ENCODE peak calls at places on chromosomes 16 and 17, in five cellular contexts. One of them, this sample, is unnamed.

GRCh38 chr16:72895951-72896350 is 152.0 kb downstream of the ZFHX3 start:
- DNase-seq in IMR-90: no peak
- DNase-seq in A549: no peak
- DNase-seq in K562: no peak
- DNase-seq in HepG2: no peak
- DNase-seq in this sample: no peak

GRCh38 chr17:57949649-57950048 is 5.6 kb downstream of the CUEDC1 start:
- DNase-seq in IMR-90: no peak
- DNase-seq in A549: peak; percentile 53
- DNase-seq in K562: no peak
- DNase-seq in HepG2: no peak
- DNase-seq in this sample: no peak

GRCh38 chr16:64962786-64963185 is 159.1 kb downstream of the CDH11 start:
- DNase-seq in IMR-90: no peak
- DNase-seq in A549: no peak
- DNase-seq in K562: no peak
- DNase-seq in HepG2: no peak
- DNase-seq in this sample: no peak

GRCh38 chr16:50284131-50284911 is 18.0 kb downstream of the ADCY7 start:
- DNase-seq in IMR-90: no peak
- DNase-seq in A549: no peak
- DNase-seq in K562: no peak
- DNase-seq in HepG2: peak; percentile 46
- DNase-seq in this sample: no peak

GRCh38 chr17:55245986-55246385 is 18.8 kb upstream of the HLF start:
- DNase-seq in IMR-90: no peak
- DNase-seq in A549: no peak
- DNase-seq in K562: no peak
- DNase-seq in HepG2: no peak
- DNase-seq in this sample: no peak

GRCh38 chr17:2111691-2112090 is 56.8 kb downstream of the HIC1 start:
- DNase-seq in IMR-90: peak; percentile 97
- DNase-seq in A549: no peak
- DNase-seq in K562: no peak
- DNase-seq in HepG2: no peak
- DNase-seq in this sample: no peak

GRCh38 chr16:67537636-67538591 is 9.3 kb downstream of the RIPOR1 start:
- DNase-seq in IMR-90: no peak
- DNase-seq in A549: no peak
- DNase-seq in K562: no peak
- DNase-seq in HepG2: no peak
- DNase-seq in this sample: no peak

GRCh38 chr17:78805301-78805700 is 23.2 kb upstream of the CYTH1 start:
- DNase-seq in IMR-90: no peak
- DNase-seq in A549: no peak
- DNase-seq in K562: no peak
- DNase-seq in HepG2: no peak
- DNase-seq in this sample: no peak

GRCh38 chr16:4574919-4575705 is 19.0 kb downstream of the C16orf96 start:
- DNase-seq in IMR-90: no peak
- DNase-seq in A549: no peak
- DNase-seq in K562: no peak
- DNase-seq in HepG2: no peak
- DNase-seq in this sample: peak; percentile 53

GRCh38 chr16:50121721-50122445 is 31.2 kb upstream of the TENT4B start:
- DNase-seq in IMR-90: no peak
- DNase-seq in A549: no peak
- DNase-seq in K562: no peak
- DNase-seq in HepG2: no peak
- DNase-seq in this sample: no peak

GRCh38 chr17:76673729-76674128 is 30.2 kb upstream of the ST6GALNAC1 start:
- DNase-seq in IMR-90: no peak
- DNase-seq in A549: no peak
- DNase-seq in K562: no peak
- DNase-seq in HepG2: no peak
- DNase-seq in this sample: no peak

GRCh38 chr17:78804777-78805176 is 22.7 kb upstream of the CYTH1 start:
- DNase-seq in IMR-90: no peak
- DNase-seq in A549: no peak
- DNase-seq in K562: no peak
- DNase-seq in HepG2: no peak
- DNase-seq in this sample: no peak

GRCh38 chr17:7557825-7558543 is 566 bp upstream of the TNFSF13 start:
- DNase-seq in IMR-90: peak; percentile 49
- DNase-seq in A549: peak; percentile 50
- DNase-seq in K562: no peak
- DNase-seq in HepG2: peak; percentile 52
- DNase-seq in this sample: no peak

GRCh38 chr17:40590742-40591141 is 25.5 kb upstream of the CCR7 start:
- DNase-seq in IMR-90: no peak
- DNase-seq in A549: no peak
- DNase-seq in K562: no peak
- DNase-seq in HepG2: no peak
- DNase-seq in this sample: no peak

GRCh38 chr16:30953111-30953510 is 4.2 kb downstream of the ORAI3 start:
- DNase-seq in IMR-90: no peak
- DNase-seq in A549: no peak
- DNase-seq in K562: no peak
- DNase-seq in HepG2: no peak
- DNase-seq in this sample: no peak

GRCh38 chr17:77132411-77133086 is 8.2 kb upstream of the SEC14L1 start:
- DNase-seq in IMR-90: no peak
- DNase-seq in A549: no peak
- DNase-seq in K562: no peak
- DNase-seq in HepG2: no peak
- DNase-seq in this sample: no peak

GRCh38 chr17:41919840-41920579 is 1.3 kb upstream of the ACLY start:
- DNase-seq in IMR-90: peak; percentile 33
- DNase-seq in A549: peak; percentile 49
- DNase-seq in K562: no peak
- DNase-seq in HepG2: no peak
- DNase-seq in this sample: no peak

GRCh38 chr17:46003907-46004748 is 5.1 kb downstream of the STH start:
- DNase-seq in IMR-90: peak; percentile 5
- DNase-seq in A549: no peak
- DNase-seq in K562: no peak
- DNase-seq in HepG2: peak; percentile 90
- DNase-seq in this sample: no peak

GRCh38 chr17:38727661-38728220 is 2.4 kb upstream of the CISD3 start:
- DNase-seq in IMR-90: no peak
- DNase-seq in A549: no peak
- DNase-seq in K562: no peak
- DNase-seq in HepG2: no peak
- DNase-seq in this sample: no peak

GRCh38 chr16:14502932-14503741 is 126.9 kb downstream of the PARN start:
- DNase-seq in IMR-90: peak; percentile 76
- DNase-seq in A549: no peak
- DNase-seq in K562: peak; percentile 35
- DNase-seq in HepG2: no peak
- DNase-seq in this sample: no peak

GRCh38 chr17:2063306-2064146 is 8.6 kb downstream of the HIC1 start:
- DNase-seq in IMR-90: peak; percentile 72
- DNase-seq in A549: no peak
- DNase-seq in K562: no peak
- DNase-seq in HepG2: no peak
- DNase-seq in this sample: no peak

GRCh38 chr16:66378739-66379570 is 12.5 kb downstream of the CDH5 start:
- DNase-seq in IMR-90: no peak
- DNase-seq in A549: peak; percentile 19
- DNase-seq in K562: no peak
- DNase-seq in HepG2: no peak
- DNase-seq in this sample: no peak

GRCh38 chr17:50817142-50817751 is 18.1 kb upstream of the WFIKKN2 start:
- DNase-seq in IMR-90: no peak
- DNase-seq in A549: peak; percentile 43
- DNase-seq in K562: peak; percentile 77
- DNase-seq in HepG2: no peak
- DNase-seq in this sample: peak; percentile 82

GRCh38 chr16:31460582-31461002 is 1.3 kb downstream of the ARMC5 start:
- DNase-seq in IMR-90: peak; percentile 73
- DNase-seq in A549: peak; percentile 67
- DNase-seq in K562: no peak
- DNase-seq in HepG2: peak; percentile 54
- DNase-seq in this sample: no peak

GRCh38 chr17:49552070-49552751 is 23.5 kb upstream of the NXPH3 start:
- DNase-seq in IMR-90: peak; percentile 28
- DNase-seq in A549: no peak
- DNase-seq in K562: peak; percentile 8
- DNase-seq in HepG2: no peak
- DNase-seq in this sample: no peak

GRCh38 chr16:88086571-88087516 is 135.6 kb downstream of the BANP start:
- DNase-seq in IMR-90: no peak
- DNase-seq in A549: no peak
- DNase-seq in K562: no peak
- DNase-seq in HepG2: no peak
- DNase-seq in this sample: no peak

GRCh38 chr17:15978606-15979005 is 20.9 kb downstream of the ZSWIM7 start:
- DNase-seq in IMR-90: no peak
- DNase-seq in A549: no peak
- DNase-seq in K562: no peak
- DNase-seq in HepG2: no peak
- DNase-seq in this sample: no peak

GRCh38 chr16:75763250-75763649 is 37.0 kb upstream of the CPHXL start:
- DNase-seq in IMR-90: no peak
- DNase-seq in A549: no peak
- DNase-seq in K562: no peak
- DNase-seq in HepG2: no peak
- DNase-seq in this sample: no peak

GRCh38 chr16:12775689-12776236 is 27.9 kb downstream of the CPPED1 start:
- DNase-seq in IMR-90: no peak
- DNase-seq in A549: no peak
- DNase-seq in K562: no peak
- DNase-seq in HepG2: no peak
- DNase-seq in this sample: no peak

GRCh38 chr16:31873556-31874353 is at the start of gene ZNF267:
- DNase-seq in IMR-90: peak; percentile 86
- DNase-seq in A549: peak; percentile 88
- DNase-seq in K562: peak; percentile 98
- DNase-seq in HepG2: peak; percentile 94
- DNase-seq in this sample: peak; percentile 63

GRCh38 chr16:4411684-4412083 is 4.7 kb downstream of the CORO7 start:
- DNase-seq in IMR-90: peak; percentile 39
- DNase-seq in A549: no peak
- DNase-seq in K562: no peak
- DNase-seq in HepG2: no peak
- DNase-seq in this sample: no peak

GRCh38 chr16:58336332-58337089 is 41.7 kb upstream of the PRSS54 start:
- DNase-seq in IMR-90: peak; percentile 61
- DNase-seq in A549: peak; percentile 77
- DNase-seq in K562: peak; percentile 76
- DNase-seq in HepG2: peak; percentile 78
- DNase-seq in this sample: peak; percentile 79

GRCh38 chr17:55444471-55445441 is 23.1 kb upstream of the MMD start:
- DNase-seq in IMR-90: peak; percentile 53
- DNase-seq in A549: peak; percentile 50
- DNase-seq in K562: no peak
- DNase-seq in HepG2: peak; percentile 91
- DNase-seq in this sample: no peak

GRCh38 chr17:145671-146541 is 8.5 kb downstream of the SCGB1C2 start:
- DNase-seq in IMR-90: no peak
- DNase-seq in A549: no peak
- DNase-seq in K562: no peak
- DNase-seq in HepG2: no peak
- DNase-seq in this sample: peak; percentile 45

GRCh38 chr16:3642397-3643094 is 11.9 kb upstream of the DNASE1 start:
- DNase-seq in IMR-90: no peak
- DNase-seq in A549: no peak
- DNase-seq in K562: peak; percentile 86
- DNase-seq in HepG2: no peak
- DNase-seq in this sample: no peak

GRCh38 chr17:50396261-50397110 is 837 bp downstream of the LRRC59 start:
- DNase-seq in IMR-90: peak; percentile 56
- DNase-seq in A549: peak; percentile 70
- DNase-seq in K562: peak; percentile 37
- DNase-seq in HepG2: peak; percentile 38
- DNase-seq in this sample: no peak

GRCh38 chr17:40027614-40028012 is 12.4 kb downstream of the CSF3 start:
- DNase-seq in IMR-90: no peak
- DNase-seq in A549: no peak
- DNase-seq in K562: peak; percentile 16
- DNase-seq in HepG2: no peak
- DNase-seq in this sample: no peak

DNA sequence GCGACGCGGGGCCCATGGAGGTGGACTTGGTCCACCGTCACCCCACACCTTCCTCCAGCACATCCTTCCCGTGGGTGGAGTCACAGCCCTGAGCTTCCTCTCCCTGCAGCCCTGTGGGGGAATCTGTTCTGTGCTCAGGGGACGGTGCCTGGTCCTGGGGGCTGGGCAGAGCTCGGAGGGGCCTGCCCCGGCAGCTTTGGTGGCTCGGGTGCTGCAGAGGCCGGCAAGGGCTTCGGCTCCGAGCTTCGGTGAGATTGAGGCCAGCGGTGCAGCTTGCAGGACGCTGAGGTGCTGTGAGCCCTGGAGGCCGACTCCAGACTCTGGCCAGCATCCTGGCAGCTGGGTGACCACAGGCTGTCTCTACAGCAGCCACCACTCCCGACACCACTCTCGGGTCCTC is 36.4 kb downstream of the METRNL start:
- DNase-seq in IMR-90: no peak
- DNase-seq in A549: no peak
- DNase-seq in K562: no peak
- DNase-seq in HepG2: no peak
- DNase-seq in this sample: no peak
- TF ChIP-seq MAFK in IMR-90: no peak
- TF ChIP-seq MAFK in A549: no peak
- TF ChIP-seq MAFK in K562: no peak
- TF ChIP-seq MAFK in HepG2: no peak
- TF ChIP-seq MAFK in this sample: no peak

GRCh38 chr16:71467810-71468209 is 5.8 kb upstream of the ZNF23 start:
- DNase-seq in IMR-90: peak; percentile 28
- DNase-seq in A549: no peak
- DNase-seq in K562: peak; percentile 83
- DNase-seq in HepG2: peak; percentile 37
- DNase-seq in this sample: no peak
- TF ChIP-seq MAFK in IMR-90: no peak
- TF ChIP-seq MAFK in A549: no peak
- TF ChIP-seq MAFK in K562: no peak
- TF ChIP-seq MAFK in HepG2: no peak
- TF ChIP-seq MAFK in this sample: no peak

DNA sequence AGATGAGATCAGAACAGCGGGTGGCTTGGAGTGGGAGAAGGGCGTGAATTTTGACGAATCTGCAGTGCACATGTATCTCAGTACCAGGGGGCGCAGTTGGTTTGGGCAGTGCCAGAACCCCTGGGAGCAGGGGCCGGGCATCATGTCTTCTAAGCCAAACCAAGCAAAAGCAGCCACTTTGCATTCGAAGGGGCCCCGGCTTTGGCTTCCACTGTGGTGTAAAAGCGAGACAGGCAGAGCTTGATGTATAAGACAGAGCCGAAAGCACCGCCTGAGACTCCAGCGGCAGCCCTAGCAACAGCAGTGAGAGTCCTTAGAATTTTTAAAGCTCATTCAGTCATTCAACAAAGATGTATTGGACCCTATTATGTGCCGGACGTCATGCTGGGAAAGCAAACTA is 3.8 kb upstream of the XYLT1 start:
- DNase-seq in IMR-90: no peak
- DNase-seq in A549: no peak
- DNase-seq in K562: no peak
- DNase-seq in HepG2: no peak
- DNase-seq in this sample: no peak
- TF ChIP-seq MAFK in IMR-90: no peak
- TF ChIP-seq MAFK in A549: no peak
- TF ChIP-seq MAFK in K562: no peak
- TF ChIP-seq MAFK in HepG2: no peak
- TF ChIP-seq MAFK in this sample: no peak

GRCh38 chr17:9408381-9408780 is 167.2 kb downstream of the STX8 start:
- DNase-seq in IMR-90: peak; percentile 75
- DNase-seq in A549: no peak
- DNase-seq in K562: no peak
- DNase-seq in HepG2: no peak
- DNase-seq in this sample: no peak
- TF ChIP-seq MAFK in IMR-90: no peak
- TF ChIP-seq MAFK in A549: no peak
- TF ChIP-seq MAFK in K562: no peak
- TF ChIP-seq MAFK in HepG2: no peak
- TF ChIP-seq MAFK in this sample: no peak